ENCODE peak calls at places on chromosomes 3 and 15, in five cellular contexts. T is gastrocnemius medialis, X is IMR-90, O is tibial nerve, S is stomach. Z is an unnamed sample.

GRCh38 chr3:1468145-1468544 is 375.3 kb downstream of the CNTN6 start:
- DNase-seq in T (no peak), X (no peak), O (no peak), S (no peak), Z (no peak)

GRCh38 chr15:62579842-62580241 is 414.8 kb upstream of the C2CD4B start:
- DNase-seq in T (no peak), X (no peak), O (no peak), S (no peak), Z (no peak)

GRCh38 chr3:195583831-195584542 is at the start of gene APOD:
- DNase-seq in T (peak; percentile 73), X (peak; percentile 13), O (peak; percentile 88), S (no peak), Z (peak; percentile 23)

GRCh38 chr15:44028349-44028748 is 166.7 kb downstream of the FRMD5 start:
- DNase-seq in T (no peak), X (peak; percentile 58), O (no peak), S (no peak), Z (no peak)

GRCh38 chr3:30645077-30645476 is 38.7 kb downstream of the TGFBR2 start:
- DNase-seq in T (no peak), X (no peak), O (no peak), S (no peak), Z (no peak)

GRCh38 chr15:58361291-58361759 is 70.5 kb upstream of the LIPC start:
- DNase-seq in T (no peak), X (peak; percentile 99), O (no peak), S (no peak), Z (no peak)

GRCh38 chr15:99057020-99057419 is 47.9 kb upstream of the SYNM start:
- DNase-seq in T (no peak), X (no peak), O (no peak), S (no peak), Z (no peak)

GRCh38 chr15:101189708-101190107 is 62.1 kb downstream of the CHSY1 start:
- DNase-seq in T (no peak), X (no peak), O (no peak), S (no peak), Z (no peak)

GRCh38 chr3:38763569-38763968 is 52.4 kb downstream of the SCN10A start:
- DNase-seq in T (no peak), X (no peak), O (no peak), S (no peak), Z (no peak)

GRCh38 chr3:149964296-149964695 is 6.4 kb downstream of the PFN2 start:
- DNase-seq in T (no peak), X (peak; percentile 33), O (no peak), S (no peak), Z (no peak)

GRCh38 chr3:39428745-39429201 is 22.3 kb downstream of the RPSA start:
- DNase-seq in T (no peak), X (no peak), O (no peak), S (no peak), Z (peak; percentile 31)

GRCh38 chr3:123286308-123287023 is 84.7 kb downstream of the SEC22A start:
- DNase-seq in T (no peak), X (peak; percentile 68), O (no peak), S (no peak), Z (peak; percentile 35)

GRCh38 chr15:62287066-62287857 is 122.2 kb upstream of the C2CD4B start:
- DNase-seq in T (no peak), X (peak; percentile 18), O (no peak), S (no peak), Z (no peak)

GRCh38 chr3:12512534-12513101 is 28.3 kb downstream of the TSEN2 start:
- DNase-seq in T (no peak), X (no peak), O (no peak), S (no peak), Z (no peak)

GRCh38 chr3:9955067-9955502 is 2.9 kb upstream of the PRRT3 start:
- DNase-seq in T (no peak), X (peak; percentile 40), O (no peak), S (peak; percentile 45), Z (peak; percentile 20)

GRCh38 chr15:93228546-93228945 is 139.5 kb upstream of the RGMA start:
- DNase-seq in T (no peak), X (no peak), O (no peak), S (no peak), Z (no peak)

GRCh38 chr3:48016336-48016973 is at the start of gene MAP4:
- DNase-seq in T (peak; percentile 46), X (peak; percentile 34), O (no peak), S (no peak), Z (no peak)

GRCh38 chr15:93506646-93507045 is 417.6 kb upstream of the RGMA start:
- DNase-seq in T (no peak), X (no peak), O (no peak), S (no peak), Z (no peak)

GRCh38 chr15:88191806-88192165 is 64.8 kb downstream of the NTRK3 start:
- DNase-seq in T (no peak), X (no peak), O (no peak), S (no peak), Z (no peak)

GRCh38 chr15:81001180-81002003 is 669 bp downstream of the TLNRD1 start:
- DNase-seq in T (no peak), X (peak; percentile 35), O (peak; percentile 43), S (peak; percentile 65), Z (peak; percentile 42)

DNA sequence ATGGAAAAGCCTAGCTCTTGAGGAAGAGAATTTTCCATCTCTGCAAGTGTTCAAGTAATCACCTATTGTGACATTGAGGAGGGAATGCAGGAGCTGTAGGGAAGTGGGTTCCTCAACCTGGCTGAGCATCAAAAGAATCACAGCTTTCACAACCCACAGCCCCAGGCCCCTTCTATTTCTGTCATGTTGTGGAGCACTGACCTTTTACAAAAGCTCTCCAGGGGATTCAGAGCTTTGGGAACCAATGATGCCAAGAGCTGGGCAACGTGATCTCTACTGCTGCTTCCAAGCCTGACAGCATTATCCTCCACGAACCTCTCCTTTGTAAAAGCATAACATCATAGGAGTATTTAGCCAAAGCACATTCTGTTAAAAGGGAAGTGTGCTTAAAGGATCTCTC is 231.1 kb downstream of the ADAMTS9 start:
- DNase-seq in T (no peak), X (no peak), O (no peak), S (no peak), Z (no peak)
- TF ChIP-seq CTCF in T (no peak), X (no peak), O (no peak), S (no peak), Z (no peak)

DNA sequence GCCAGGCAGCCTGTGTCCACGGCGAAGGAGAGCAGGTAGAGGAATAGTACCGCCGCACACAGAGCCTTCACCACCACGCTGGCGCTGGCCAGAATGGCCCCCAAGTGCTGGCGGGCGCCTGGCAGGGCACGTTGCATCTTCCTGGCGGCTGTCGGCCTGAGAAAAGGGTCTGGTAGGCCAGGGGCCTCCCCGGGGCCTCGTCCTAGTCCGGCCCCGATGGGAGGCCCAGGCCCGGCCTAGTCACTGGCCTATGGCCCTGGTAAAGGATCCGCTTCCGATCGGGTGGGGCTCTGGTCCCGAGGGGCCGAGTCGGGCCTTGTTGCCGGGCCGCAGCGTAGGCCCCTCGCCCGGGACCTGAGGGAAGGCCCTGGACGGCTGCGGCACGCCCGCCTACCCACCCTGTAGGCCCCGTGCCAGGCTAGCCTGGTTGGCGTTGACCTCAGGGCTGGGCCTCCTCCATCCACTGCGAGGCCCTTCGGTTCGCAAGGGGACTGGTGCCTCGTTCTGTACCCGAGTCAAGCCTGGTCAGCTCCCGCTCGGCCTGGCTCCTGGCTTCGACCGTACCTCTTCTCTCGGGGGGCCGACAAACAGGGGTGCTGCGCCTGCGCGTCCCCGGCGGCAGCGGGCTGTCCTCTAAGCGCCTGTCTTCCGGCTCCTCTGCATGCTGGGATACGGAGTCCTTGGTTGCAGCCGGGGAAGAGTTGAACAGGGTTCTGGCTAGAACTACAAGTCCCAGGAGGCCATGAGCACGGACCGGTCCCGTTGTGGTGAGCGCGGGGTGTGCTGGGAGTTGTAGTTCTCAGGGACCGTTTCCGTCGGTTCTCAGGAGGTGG is at the start of gene TMEM115:
- DNase-seq in T (peak; percentile 99), X (peak; percentile 99), O (peak; percentile 94), S (peak; percentile 96), Z (peak; percentile 98)
- TF ChIP-seq POLR2A in T (peak; percentile 75), X (peak; percentile 69), O (peak; percentile 73), S (no peak), Z (peak; percentile 83)

GRCh38 chr3:82163907-82164520 is 402.6 kb upstream of the GBE1 start:
- DNase-seq in T (no peak), X (peak; percentile 18), O (no peak), S (no peak), Z (no peak)
- TF ChIP-seq CTCF in T (no peak), X (peak; percentile 25), O (no peak), S (no peak), Z (no peak)

GRCh38 chr15:89806565-89807550 is 7.8 kb downstream of the ANPEP start:
- DNase-seq in T (no peak), X (no peak), O (no peak), S (peak; percentile 62), Z (no peak)
- TF ChIP-seq POLR2A in T (no peak), X (no peak), O (no peak), S (no peak), Z (no peak)

GRCh38 chr3:136703429-136703828 is 48.7 kb downstream of the STAG1 start:
- DNase-seq in T (no peak), X (no peak), O (no peak), S (no peak), Z (no peak)

GRCh38 chr3:136694321-136694720 is 57.9 kb downstream of the STAG1 start:
- DNase-seq in T (no peak), X (no peak), O (no peak), S (no peak), Z (no peak)

GRCh38 chr3:136699271-136699828 is 52.8 kb downstream of the STAG1 start:
- DNase-seq in T (no peak), X (no peak), O (no peak), S (no peak), Z (no peak)

GRCh38 chr3:136698361-136698760 is 53.8 kb downstream of the STAG1 start:
- DNase-seq in T (no peak), X (no peak), O (no peak), S (no peak), Z (no peak)
- TF ChIP-seq CTCF in T (no peak), X (peak; percentile 14), O (no peak), S (no peak), Z (no peak)

DNA sequence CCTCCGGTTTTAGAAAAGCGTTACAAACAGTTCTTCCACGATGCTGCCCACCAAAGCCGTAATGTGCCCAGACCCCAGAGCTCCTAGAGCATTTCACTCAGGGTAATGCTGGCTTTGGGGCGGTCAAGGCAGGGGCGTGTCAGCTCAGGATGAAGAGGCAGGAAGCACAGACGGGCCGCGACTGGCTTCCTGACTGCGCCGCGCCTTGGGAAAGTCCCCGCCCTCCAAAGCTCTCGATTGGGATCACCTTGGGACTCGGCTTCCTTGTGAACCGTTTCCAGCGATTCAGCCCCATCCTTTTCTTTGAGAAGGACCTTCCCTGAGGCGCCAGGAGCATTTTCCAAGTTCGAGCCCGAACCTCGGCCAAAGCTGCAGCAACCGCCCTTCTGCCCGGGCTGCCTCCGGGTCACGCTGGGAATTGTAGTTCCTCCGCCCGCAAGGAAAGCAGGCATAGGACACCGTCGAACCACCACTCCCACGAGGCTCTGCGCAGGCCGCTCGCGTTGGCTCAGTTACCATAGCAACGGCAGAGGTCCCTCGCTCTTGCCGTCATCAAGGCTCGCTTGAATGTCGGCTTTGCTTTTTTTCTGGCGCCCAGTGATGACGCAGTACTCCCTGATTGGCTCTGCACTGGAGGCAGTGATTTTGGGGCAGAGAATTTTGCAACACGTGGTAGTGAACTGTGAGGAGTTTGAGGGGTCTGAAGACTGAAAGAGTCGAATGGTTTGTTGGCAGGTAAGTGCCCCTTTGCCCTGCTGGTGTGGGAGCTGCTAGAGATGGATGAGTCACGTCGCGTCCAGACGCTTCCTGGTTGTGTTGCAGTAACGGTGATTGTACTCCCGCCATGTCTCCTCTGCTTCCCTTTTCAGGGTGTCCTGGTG is at the start of the genes CCDC191 and QTRT2:
- DNase-seq in T (peak; percentile 99), X (peak; percentile 99), O (peak; percentile 98), S (peak; percentile 99), Z (peak; percentile 99)
- TF ChIP-seq POLR2A in T (no peak), X (no peak), O (peak; percentile 35), S (no peak), Z (peak; percentile 67)

Z was measured in thyroid gland.